ENCODE peak calls at places on chromosomes 12 and 14, in eight cellular contexts. W is coronary artery, X is dorsolateral prefrontal cortex, R is transverse colon, L is cardiac muscle cell, Y is OCI-LY7, V is tibial artery, C is WERI-Rb-1. A is an unnamed sample.

GRCh38 chr12:49933793-49934192 is 16.7 kb upstream of the AQP2 start:
- DNase-seq in W (peak), X (peak), R (no peak), L (no peak), Y (no peak), V (no peak), C (no peak), A (no peak)

GRCh38 chr12:74349925-74350324 is 187.7 kb upstream of the ATXN7L3B start:
- DNase-seq in W (no peak), X (no peak), R (no peak), L (no peak), Y (no peak), V (no peak), C (no peak), A (no peak)

GRCh38 chr12:90621927-90622326 is 333.0 kb downstream of the CCER1 start:
- DNase-seq in W (no peak), X (no peak), R (no peak), L (no peak), Y (no peak), V (no peak), C (no peak), A (no peak)

GRCh38 chr12:75714462-75715322 is 203.3 kb upstream of the KRR1 start:
- DNase-seq in W (no peak), X (no peak), R (no peak), L (no peak), Y (no peak), V (no peak), C (no peak), A (no peak)

GRCh38 chr12:10221846-10222245 is 9.2 kb downstream of the GABARAPL1 start:
- DNase-seq in W (no peak), X (no peak), R (no peak), L (no peak), Y (no peak), V (no peak), C (no peak), A (no peak)

GRCh38 chr12:34396006-34396860 is 373.9 kb downstream of the ALG10 start:
- DNase-seq in W (peak), X (peak), R (peak), L (no peak), Y (no peak), V (peak), C (peak), A (no peak)

GRCh38 chr12:50207424-50207823 is 40.3 kb upstream of the CERS5 start:
- DNase-seq in W (no peak), X (no peak), R (no peak), L (no peak), Y (no peak), V (no peak), C (no peak), A (no peak)

GRCh38 chr12:116726749-116727148 is 11.1 kb downstream of the SPRING1 start:
- DNase-seq in W (no peak), X (no peak), R (no peak), L (no peak), Y (no peak), V (no peak), C (no peak), A (no peak)

GRCh38 chr12:108173160-108173559 is 44.1 kb downstream of the WSCD2 start:
- DNase-seq in W (no peak), X (no peak), R (no peak), L (no peak), Y (no peak), V (no peak), C (no peak), A (no peak)

DNA sequence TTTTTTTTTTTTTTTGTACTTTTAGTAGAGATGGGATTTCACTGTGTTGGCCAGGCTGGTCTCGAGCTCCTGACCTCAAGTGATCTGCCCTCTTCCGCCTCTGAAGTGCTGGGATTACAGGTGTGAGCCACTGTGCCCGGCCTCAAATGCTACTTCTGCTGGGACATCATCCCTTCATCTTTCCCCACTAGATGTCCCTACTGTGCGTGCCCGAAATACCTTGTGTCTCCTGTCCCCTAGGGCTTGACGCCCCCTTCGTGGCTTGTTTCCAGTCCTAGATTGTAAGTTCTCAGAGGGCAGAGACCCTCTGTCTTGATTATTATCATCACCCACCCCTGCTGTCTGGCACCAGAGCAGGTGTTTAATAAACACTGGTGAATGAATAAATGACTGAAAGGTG is 14.9 kb downstream of the CCDC63 start:
- DNase-seq in W (no peak), X (no peak), R (no peak), L (no peak), Y (peak), V (no peak), C (peak), A (no peak)
- TF ChIP-seq CTCF in W (no peak), X (no peak), R (no peak), L (no peak), Y (peak), V (no peak), C (peak), A (no peak)

DNA sequence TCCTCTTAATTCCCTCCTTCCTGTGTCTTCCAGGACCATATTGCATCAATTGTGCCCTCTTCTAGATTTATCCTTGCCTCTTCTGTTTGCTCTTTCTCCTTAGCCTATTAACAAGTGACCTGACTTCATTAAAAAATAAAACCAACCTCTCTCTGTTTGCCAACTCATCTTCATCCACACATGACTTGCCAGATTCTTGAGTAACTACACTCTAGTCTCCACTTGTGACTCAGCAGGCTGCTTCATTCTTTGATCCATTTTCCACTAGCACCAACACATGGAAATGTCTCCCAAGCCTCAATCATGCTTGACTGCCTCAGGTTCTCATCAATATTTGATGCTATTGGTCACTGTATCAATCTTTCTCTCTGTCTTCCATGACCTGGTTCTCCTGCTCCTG is 492.4 kb upstream of the TMPO start:
- DNase-seq in W (no peak), X (no peak), R (no peak), L (no peak), Y (no peak), V (no peak), C (no peak), A (no peak)
- TF ChIP-seq CTCF in W (no peak), X (no peak), R (no peak), L (no peak), Y (no peak), V (no peak), C (no peak), A (no peak)

GRCh38 chr12:124527861-124528561 is 39.4 kb downstream of the NCOR2 start:
- DNase-seq in W (no peak), X (no peak), R (no peak), L (no peak), Y (no peak), V (no peak), C (peak), A (no peak)
- TF ChIP-seq CTCF in W (no peak), X (no peak), R (no peak), L (peak), Y (no peak), V (no peak), C (peak), A (no peak)

GRCh38 chr14:53399057-53399456 is 245.9 kb upstream of the DDHD1 start:
- DNase-seq in W (no peak), X (no peak), R (no peak), L (no peak), Y (no peak), V (no peak), C (no peak), A (peak)
- TF ChIP-seq CTCF in W (no peak), X (no peak), R (no peak), L (no peak), Y (peak), V (no peak), C (no peak), A (peak)

DNA sequence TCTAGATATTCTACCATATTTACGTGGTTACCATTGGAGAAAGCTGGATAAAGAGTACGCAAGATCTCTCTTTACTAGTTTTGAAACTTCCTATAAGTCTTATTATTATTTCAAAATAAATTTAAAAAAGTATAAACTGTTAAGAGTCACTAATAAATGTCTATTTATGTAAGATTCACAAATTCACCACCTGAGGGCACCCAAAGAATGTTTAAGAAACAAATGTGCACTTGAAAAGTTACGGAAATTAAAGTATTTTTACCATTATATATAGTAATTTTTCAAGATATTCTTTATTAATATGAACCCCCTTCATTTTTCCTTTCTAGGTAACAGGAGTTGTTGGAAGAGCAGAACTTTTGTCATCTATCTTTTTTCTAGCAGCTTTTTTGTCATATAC is 11.9 kb downstream of the TMTC3 start:
- DNase-seq in W (no peak), X (no peak), R (no peak), L (peak), Y (peak), V (no peak), C (no peak), A (no peak)
- TF ChIP-seq CTCF in W (no peak), X (peak), R (peak), L (peak), Y (peak), V (peak), C (no peak), A (peak)

DNA sequence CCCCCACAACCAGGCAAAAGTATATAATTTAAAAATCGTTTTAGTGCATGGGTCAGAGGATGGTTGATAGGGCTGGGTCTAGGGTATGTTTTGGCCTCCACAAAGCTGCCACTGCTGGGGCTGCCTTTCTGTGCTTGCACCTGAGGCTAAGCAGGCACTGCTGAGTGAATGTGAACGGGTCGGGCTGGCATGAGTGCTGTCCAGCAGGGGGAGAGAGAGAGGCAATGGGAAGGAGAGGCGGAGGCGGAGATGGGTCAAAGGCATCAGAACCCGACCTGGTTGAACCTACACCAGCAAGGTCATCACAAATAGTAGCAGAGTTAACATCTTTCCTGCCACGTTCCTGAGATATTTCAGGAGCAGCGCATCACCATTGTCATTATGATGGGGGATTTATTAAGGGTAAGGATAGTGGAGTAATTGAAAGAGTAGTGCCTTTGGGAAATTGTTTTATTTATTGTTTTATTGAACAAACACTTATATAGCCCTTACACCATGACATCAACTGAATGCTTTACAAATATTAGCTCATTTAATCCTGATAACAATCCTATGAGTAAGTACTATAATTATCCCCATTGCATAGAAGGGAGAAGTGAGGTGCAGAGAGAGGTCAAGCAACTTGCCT is 5.8 kb upstream of the NRXN3 start:
- DNase-seq in W (no peak), X (no peak), R (peak), L (peak), Y (peak), V (no peak), C (peak), A (peak)
- TF ChIP-seq CTCF in W (no peak), X (peak), R (peak), L (peak), Y (peak), V (peak), C (peak), A (peak)

A was measured in nephron progenitor cell.